ENCODE peak calls at places on chromosomes 3 and 15, in eight cellular contexts. K is activated CD4-positive, alpha-beta memory T cell treated with anti-CD3 and anti-CD28 coated beads for 36 hours; C is left ventricle myocardium superior; O is ovary; T is foreskin fibroblast; H is NCI-H1105; F is brain microvascular endothelial cell; L is kidney tubule cell. S is an unnamed sample.

GRCh38 chr3:126114406-126115386 is 30.8 kb upstream of the SLC41A3 start:
- DNase-seq in L (no peak), C (no peak), F (no peak), H (no peak), T (no peak), K (no peak), O (peak), S (no peak)

GRCh38 chr3:122421101-122421500 is 5.2 kb upstream of the WDR5B start:
- DNase-seq in O (no peak), H (no peak), L (no peak), T (peak), C (no peak), F (no peak), K (no peak), S (no peak)

GRCh38 chr3:12985148-12985547 is 88.1 kb downstream of the IQSEC1 start:
- DNase-seq in H (no peak), T (no peak), C (no peak), L (no peak), O (no peak), F (no peak), K (no peak), S (no peak)

GRCh38 chr15:44501768-44502366 is 35.1 kb upstream of the EIF3J start:
- DNase-seq in H (no peak), F (no peak), C (no peak), T (peak), K (no peak), L (peak), O (no peak), S (no peak)

GRCh38 chr3:175127075-175127662 is 268.0 kb downstream of the NAALADL2 start:
- DNase-seq in F (no peak), C (no peak), L (no peak), K (no peak), O (no peak), T (no peak), H (no peak), S (no peak)

GRCh38 chr3:187491371-187491770 is 123.2 kb downstream of the RTP4 start:
- DNase-seq in O (no peak), K (no peak), H (peak), L (peak), F (no peak), T (no peak), C (no peak), S (no peak)

GRCh38 chr15:25536801-25537310 is 98.0 kb upstream of the UBE3A start:
- DNase-seq in T (no peak), C (no peak), O (no peak), H (no peak), L (no peak), K (no peak), F (no peak), S (no peak)

GRCh38 chr3:54949491-54950044 is 21.7 kb upstream of the LRTM1 start:
- DNase-seq in L (no peak), C (no peak), O (no peak), H (peak), K (no peak), F (no peak), T (no peak), S (no peak)

GRCh38 chr3:71498543-71498942 is 85.0 kb downstream of the FOXP1 start:
- DNase-seq in F (no peak), C (no peak), O (no peak), H (no peak), K (no peak), T (no peak), L (no peak), S (no peak)

GRCh38 chr15:63836579-63836978 is 2.8 kb upstream of the HERC1 start:
- DNase-seq in K (no peak), H (no peak), O (no peak), T (no peak), F (peak), L (no peak), C (no peak), S (no peak)

GRCh38 chr3:53074761-53075742 is 29.2 kb upstream of the SFMBT1 start:
- DNase-seq in F (no peak), O (no peak), K (no peak), C (no peak), L (no peak), T (no peak), H (no peak), S (no peak)

GRCh38 chr3:62214850-62215249 is 158.5 kb downstream of the FEZF2 start:
- DNase-seq in C (no peak), L (no peak), F (no peak), O (no peak), H (no peak), K (no peak), T (no peak), S (no peak)

GRCh38 chr3:65551945-65552344 is 486.8 kb downstream of the MAGI1 start:
- DNase-seq in F (no peak), T (peak), O (no peak), C (no peak), K (no peak), H (peak), L (no peak), S (no peak)

GRCh38 chr15:66848116-66848515 is 146.1 kb downstream of the SMAD6 start:
- DNase-seq in O (no peak), T (no peak), C (no peak), F (no peak), L (no peak), K (peak), H (no peak), S (no peak)

GRCh38 chr15:82566690-82567089 is 26.4 kb upstream of the RPS17 start:
- DNase-seq in O (no peak), K (no peak), L (peak), C (no peak), T (peak), H (no peak), F (peak), S (no peak)